ENCODE peak calls at places on chromosomes 1 and 21, in nine cellular contexts. E is EH, O is osteocyte, C is nephron progenitor cell, U is nucleus accumbens, B is NCI-H446 treated with DMSO at 0.1 percent for 48 hours, Y is non-pigmented ciliary epithelial cell, L is spleen, D is lung. J is an unnamed sample.

GRCh38 chr1:190170321-190170720 is 307.3 kb downstream of the BRINP3 start:
- DNase-seq in D (no peak), O (no peak), L (no peak), U (no peak), E (no peak), B (no peak), Y (no peak), C (no peak), J (no peak)

GRCh38 chr1:160416369-160416768 is 16.0 kb downstream of the VANGL2 start:
- DNase-seq in D (no peak), U (no peak), C (no peak), B (no peak), L (no peak), O (no peak), Y (no peak), E (peak), J (no peak)

GRCh38 chr1:1664941-1665814 is 6.4 kb upstream of the CDK11B start:
- DNase-seq in L (peak), O (no peak), E (no peak), C (no peak), B (no peak), U (no peak), D (no peak), Y (no peak), J (no peak)

GRCh38 chr1:91555821-91556531 is 55.3 kb downstream of the CDC7 start:
- DNase-seq in L (no peak), O (no peak), D (no peak), U (no peak), B (no peak), Y (peak), E (peak), C (no peak), J (no peak)

GRCh38 chr1:192489046-192489445 is 86.5 kb upstream of the RGS1 start:
- DNase-seq in O (no peak), C (no peak), B (no peak), U (no peak), Y (no peak), E (peak), L (no peak), D (no peak), J (no peak)

GRCh38 chr1:87956072-87956471 is 627.4 kb downstream of the LMO4 start:
- DNase-seq in U (no peak), B (peak), E (peak), C (no peak), O (no peak), L (no peak), D (no peak), Y (peak), J (no peak)

GRCh38 chr1:205593967-205594366 is 37.8 kb downstream of the ELK4 start:
- DNase-seq in E (no peak), U (no peak), O (peak), Y (no peak), D (no peak), C (no peak), B (no peak), L (no peak), J (no peak)

GRCh38 chr1:62013264-62013663 is 181.4 kb upstream of the L1TD1 start:
- DNase-seq in E (no peak), C (no peak), U (no peak), Y (no peak), D (no peak), L (no peak), O (no peak), B (no peak), J (no peak)

GRCh38 chr1:115666702-115667101 is 24.9 kb downstream of the VANGL1 start:
- DNase-seq in D (no peak), B (peak), E (no peak), O (no peak), Y (no peak), C (no peak), L (no peak), U (no peak), J (peak)

GRCh38 chr1:231279683-231280082 is 38.7 kb downstream of the GNPAT start:
- DNase-seq in L (no peak), E (no peak), O (no peak), Y (no peak), C (no peak), B (no peak), U (no peak), D (no peak), J (no peak)

GRCh38 chr1:44249543-44249942 is 36.3 kb downstream of the DMAP1 start:
- DNase-seq in B (no peak), D (no peak), Y (no peak), O (no peak), L (peak), U (no peak), E (no peak), C (no peak), J (no peak)

GRCh38 chr1:88274431-88274830 is 409.6 kb upstream of the PKN2 start:
- DNase-seq in O (no peak), U (no peak), C (no peak), B (no peak), D (no peak), Y (no peak), E (no peak), L (no peak), J (no peak)

GRCh38 chr1:820962-821361 is 102.8 kb upstream of the SAMD11 start:
- DNase-seq in E (no peak), C (no peak), D (no peak), O (no peak), U (no peak), Y (no peak), L (no peak), B (no peak), J (no peak)

GRCh38 chr1:169941982-169942830 is 48.5 kb upstream of the SCYL3 start:
- DNase-seq in Y (peak), U (no peak), B (no peak), D (no peak), E (peak), L (no peak), O (no peak), C (no peak), J (no peak)

GRCh38 chr1:238063454-238063853 is 172.7 kb upstream of the ZP4 start:
- DNase-seq in U (no peak), Y (peak), O (no peak), C (no peak), B (peak), E (no peak), L (no peak), D (no peak), J (no peak)

GRCh38 chr1:202505356-202505755 is 156.9 kb downstream of the PPP1R12B start:
- DNase-seq in O (no peak), D (no peak), B (no peak), U (no peak), E (peak), L (no peak), C (no peak), Y (peak), J (no peak)

GRCh38 chr1:233304489-233305102 is 9.1 kb upstream of the PCNX2 start:
- DNase-seq in D (no peak), E (peak), O (no peak), L (no peak), C (no peak), Y (no peak), U (no peak), B (no peak), J (no peak)

GRCh38 chr1:54547601-54548388 is at the start of gene ACOT11:
- DNase-seq in L (peak), C (peak), B (peak), O (no peak), U (peak), D (peak), E (peak), Y (no peak), J (peak)

GRCh38 chr21:31284797-31285397 is 59.2 kb downstream of the TIAM1 start:
- DNase-seq in D (no peak), E (peak), C (no peak), L (no peak), O (no peak), U (no peak), Y (no peak), B (no peak), J (no peak)

GRCh38 chr21:42587036-42587435 is 66.4 kb upstream of the PDE9A start:
- DNase-seq in D (no peak), Y (no peak), O (no peak), L (no peak), C (no peak), B (no peak), E (no peak), U (no peak), J (no peak)

GRCh38 chr1:245983294-245983967 is 523.6 kb downstream of the SMYD3 start:
- DNase-seq in C (no peak), B (no peak), L (no peak), E (no peak), Y (no peak), D (no peak), U (no peak), O (no peak), J (no peak)

GRCh38 chr1:224734261-224734935 is 118.3 kb downstream of the CNIH3 start:
- DNase-seq in L (no peak), Y (no peak), O (no peak), C (no peak), E (no peak), D (no peak), U (no peak), B (no peak), J (no peak)

GRCh38 chr1:226404904-226405222 is 3.0 kb downstream of the PARP1 start:
- DNase-seq in Y (no peak), L (peak), C (no peak), O (no peak), U (no peak), E (no peak), B (no peak), D (no peak), J (no peak)

GRCh38 chr1:197184190-197184589 is 37.7 kb upstream of the ASPM start:
- DNase-seq in Y (no peak), O (no peak), D (no peak), U (no peak), B (no peak), E (peak), C (no peak), L (no peak), J (no peak)

GRCh38 chr1:6882414-6882813 is 97.2 kb downstream of the CAMTA1 start:
- DNase-seq in D (no peak), Y (no peak), C (no peak), B (no peak), E (no peak), L (no peak), U (no peak), O (no peak), J (no peak)

GRCh38 chr1:154453155-154453554 is 48.0 kb downstream of the IL6R start:
- DNase-seq in D (no peak), L (no peak), U (no peak), Y (no peak), E (peak), C (no peak), B (no peak), O (no peak), J (no peak)

GRCh38 chr1:46041974-46042373 is 90.5 kb downstream of the PIK3R3 start:
- DNase-seq in U (no peak), B (peak), O (no peak), E (peak), D (no peak), C (no peak), Y (no peak), L (no peak), J (no peak)

GRCh38 chr1:66552829-66553228 is 18.9 kb downstream of the SGIP1 start:
- DNase-seq in O (no peak), E (no peak), U (no peak), C (no peak), L (no peak), Y (no peak), B (peak), D (no peak), J (no peak)

GRCh38 chr21:43731476-43731875 is 12.5 kb downstream of the PDXK start:
- DNase-seq in Y (no peak), E (no peak), B (no peak), U (no peak), D (no peak), O (no peak), L (no peak), C (no peak), J (no peak)

GRCh38 chr1:156167536-156167935 is 14.2 kb downstream of the SEMA4A start:
- DNase-seq in E (peak), L (no peak), C (no peak), U (no peak), Y (no peak), D (no peak), B (no peak), O (no peak), J (no peak)

GRCh38 chr1:233075045-233075444 is 124.6 kb downstream of the NTPCR start:
- DNase-seq in Y (peak), B (no peak), D (no peak), L (no peak), O (no peak), C (no peak), U (no peak), E (peak), J (no peak)

GRCh38 chr1:60678381-60678780 is 404.0 kb upstream of the NFIA start:
- DNase-seq in Y (no peak), E (no peak), C (no peak), B (no peak), O (no peak), U (no peak), L (no peak), D (no peak), J (no peak)

GRCh38 chr1:68459091-68459490 is 9.3 kb upstream of the RPE65 start:
- DNase-seq in D (no peak), U (no peak), E (no peak), C (no peak), O (no peak), L (no peak), B (no peak), Y (no peak), J (no peak)

GRCh38 chr1:94654505-94654904 is 112.9 kb upstream of the F3 start:
- DNase-seq in O (no peak), C (no peak), L (no peak), B (no peak), E (no peak), D (no peak), U (no peak), Y (no peak), J (no peak)

GRCh38 chr1:112954945-112955677 is 885 bp downstream of the SLC16A1 start:
- DNase-seq in B (peak), O (no peak), D (no peak), C (peak), U (peak), L (peak), Y (peak), E (peak), J (peak)

GRCh38 chr1:201533836-201534235 is 5.1 kb upstream of the NAV1 start:
- DNase-seq in O (no peak), U (no peak), Y (no peak), L (no peak), B (no peak), C (no peak), D (no peak), E (peak), J (no peak)

GRCh38 chr21:28086861-28087581 is 905.7 kb downstream of the LTN1 start:
- DNase-seq in L (no peak), C (no peak), E (no peak), U (no peak), B (no peak), Y (no peak), O (no peak), D (no peak), J (no peak)

GRCh38 chr1:11178021-11179015 is 10.8 kb upstream of the ANGPTL7 start:
- DNase-seq in D (no peak), E (peak), L (no peak), O (no peak), Y (no peak), U (no peak), C (peak), B (peak), J (no peak)